ENCODE peak calls at places on chromosome 16, in seven cellular contexts. Y is T-helper 9 cell; L is NCI-H460; R is substantia nigra; H is smooth muscle cell of the brain vasculature; J is stimulated activated CD8-positive, alpha-beta memory T cell treated with anti-CD3 and anti-CD28 coated beads, Interleukin-15, amount 100 ng/mL, for 24 hours; C is left colon. T is an unnamed sample.

GRCh38 chr16:10625595-10626357 is 45.4 kb upstream of the EMP2 start:
- DNase-seq in Y (no peak), L (peak), R (no peak), H (no peak), J (no peak), C (no peak), T (no peak)

GRCh38 chr16:12546918-12547607 is 256.6 kb downstream of the CPPED1 start:
- DNase-seq in Y (no peak), L (no peak), R (no peak), H (no peak), J (no peak), C (no peak), T (no peak)

GRCh38 chr16:50538411-50539052 is 9.7 kb upstream of the NKD1 start:
- DNase-seq in Y (no peak), L (no peak), R (no peak), H (no peak), J (no peak), C (no peak), T (no peak)

GRCh38 chr16:88686439-88687253 is at the start of gene SNAI3:
- DNase-seq in Y (peak), L (peak), R (peak), H (no peak), J (peak), C (peak), T (peak)

GRCh38 chr16:10206215-10206614 is 24.0 kb upstream of the GRIN2A start:
- DNase-seq in Y (no peak), L (no peak), R (no peak), H (no peak), J (no peak), C (no peak), T (no peak)

GRCh38 chr16:88700636-88701482 is 5.3 kb downstream of the RNF166 start:
- DNase-seq in Y (peak), L (no peak), R (peak), H (peak), J (peak), C (peak), T (peak)

GRCh38 chr16:28863929-28864886 is 565 bp downstream of the SH2B1 start:
- DNase-seq in Y (no peak), L (no peak), R (no peak), H (no peak), J (no peak), C (peak), T (peak)

GRCh38 chr16:69861276-69862030 is 89.7 kb upstream of the CLEC18A start:
- DNase-seq in Y (no peak), L (no peak), R (peak), H (no peak), J (no peak), C (no peak), T (peak)

GRCh38 chr16:19363741-19364140 is 53.9 kb upstream of the TMC5 start:
- DNase-seq in Y (no peak), L (no peak), R (peak), H (no peak), J (no peak), C (no peak), T (no peak)

GRCh38 chr16:68782198-68783174 is 45.4 kb downstream of the CDH1 start:
- DNase-seq in Y (no peak), L (no peak), R (no peak), H (no peak), J (no peak), C (no peak), T (no peak)

GRCh38 chr16:10519929-10520868 is 60.2 kb downstream of the EMP2 start:
- DNase-seq in Y (no peak), L (no peak), R (no peak), H (no peak), J (no peak), C (no peak), T (no peak)

GRCh38 chr16:80687606-80688005 is 116.8 kb downstream of the CDYL2 start:
- DNase-seq in Y (no peak), L (no peak), R (no peak), H (no peak), J (no peak), C (no peak), T (no peak)

GRCh38 chr16:67312450-67313118 is 14.0 kb downstream of the KCTD19 start:
- DNase-seq in Y (no peak), L (no peak), R (no peak), H (no peak), J (no peak), C (no peak), T (no peak)

GRCh38 chr16:54932737-54933254 is 2.1 kb downstream of the IRX5 start:
- DNase-seq in Y (no peak), L (no peak), R (peak), H (no peak), J (no peak), C (no peak), T (no peak)

GRCh38 chr16:181668-182021 is 1.4 kb downstream of the HBQ1 start:
- DNase-seq in Y (no peak), L (no peak), R (no peak), H (no peak), J (no peak), C (no peak), T (no peak)

GRCh38 chr16:86982347-86982596 is 334.9 kb downstream of the C16orf95 start:
- DNase-seq in Y (no peak), L (no peak), R (no peak), H (no peak), J (no peak), C (no peak), T (no peak)

GRCh38 chr16:64397042-64397441 is 724.8 kb downstream of the CDH11 start:
- DNase-seq in Y (no peak), L (no peak), R (no peak), H (no peak), J (no peak), C (no peak), T (no peak)

GRCh38 chr16:85420501-85421337 is 192.4 kb upstream of the GSE1 start:
- DNase-seq in Y (peak), L (peak), R (peak), H (no peak), J (peak), C (peak), T (peak)

GRCh38 chr16:58366247-58367031 is 25.8 kb upstream of the GINS3 start:
- DNase-seq in Y (no peak), L (peak), R (no peak), H (no peak), J (no peak), C (no peak), T (no peak)

GRCh38 chr16:49193596-49193995 is 88.0 kb downstream of the CBLN1 start:
- DNase-seq in Y (no peak), L (no peak), R (no peak), H (no peak), J (no peak), C (no peak), T (no peak)

GRCh38 chr16:50270510-50271147 is 4.3 kb downstream of the ADCY7 start:
- DNase-seq in Y (no peak), L (no peak), R (no peak), H (no peak), J (no peak), C (no peak), T (no peak)

GRCh38 chr16:87582221-87582965 is 19.9 kb upstream of the JPH3 start:
- DNase-seq in Y (no peak), L (peak), R (peak), H (peak), J (no peak), C (peak), T (peak)

GRCh38 chr16:89374393-89374948 is 115.9 kb downstream of the ANKRD11 start:
- DNase-seq in Y (no peak), L (no peak), R (peak), H (peak), J (no peak), C (no peak), T (no peak)

GRCh38 chr16:17364319-17365210 is 106.2 kb downstream of the XYLT1 start:
- DNase-seq in Y (peak), L (no peak), R (no peak), H (peak), J (no peak), C (no peak), T (no peak)

T was measured in transverse colon.